ENCODE peak calls at places on chromosome 20, in five cellular contexts. N is Caco-2; A is AG09309; E is stimulated activated CD4-positive, alpha-beta T cell treated with anti-CD3 and anti-CD28 coated beads, Interleukin-15, amount 100 ng/mL, for 1 hour; B is ecto neural progenitor cell. V is an unnamed sample.

GRCh38 chr20:4555188-4555893 is 166.4 kb upstream of the PRND start:
- DNase-seq in A (no peak), B (no peak), N (no peak), E (no peak), V (no peak)

GRCh38 chr20:2825770-2826169 is 9.6 kb downstream of the TMEM239 start:
- DNase-seq in E (no peak), N (no peak), B (no peak), A (no peak), V (no peak)

GRCh38 chr20:56916345-56916622 is 287.2 kb downstream of the TFAP2C start:
- DNase-seq in B (no peak), E (no peak), N (no peak), A (no peak), V (no peak)

GRCh38 chr20:10739575-10739974 is 65.8 kb upstream of the JAG1 start:
- DNase-seq in N (no peak), A (no peak), B (no peak), E (no peak), V (no peak)

GRCh38 chr20:42191140-42191860 is 573.1 kb upstream of the CHD6 start:
- DNase-seq in B (no peak), N (no peak), E (no peak), A (no peak), V (no peak)

GRCh38 chr20:56604690-56605089 is 24.4 kb upstream of the TFAP2C start:
- DNase-seq in E (no peak), N (no peak), B (no peak), A (no peak), V (no peak)

GRCh38 chr20:54550776-54551396 is 75.5 kb downstream of the DOK5 start:
- DNase-seq in N (no peak), E (no peak), B (no peak), A (no peak), V (no peak)

GRCh38 chr20:43017241-43018030 is 172.3 kb downstream of the PTPRT start:
- DNase-seq in B (no peak), N (no peak), E (no peak), A (no peak), V (no peak)

GRCh38 chr20:58696411-58696961 is 3.9 kb downstream of the NPEPL1 start:
- DNase-seq in B (no peak), A (no peak), E (no peak), N (no peak), V (no peak)

V was measured in GM12864.